ENCODE peak calls at places on chromosome 21, in four cellular contexts. R is WTC11, D is K562, M is HepG2. J is an unnamed sample.

GRCh38 chr21:27761623-27762022 is 794.7 kb upstream of the ADAMTS5 start:
- DNase-seq in D (no peak), M (no peak), R (no peak), J (no peak)

GRCh38 chr21:26587621-26588260 is 14.7 kb upstream of the CYYR1 start:
- DNase-seq in D (no peak), M (no peak), R (no peak), J (no peak)

GRCh38 chr21:25512095-25513086 is 94.9 kb downstream of the MRPL39 start:
- DNase-seq in M (no peak), D (no peak), R (no peak), J (no peak)

GRCh38 chr21:26982767-26983166 is 15.9 kb upstream of the ADAMTS5 start:
- DNase-seq in R (no peak), M (no peak), D (no peak), J (no peak)

GRCh38 chr21:37551406-37552355 is 185.1 kb downstream of the DYRK1A start:
- DNase-seq in D (no peak), M (peak), R (no peak), J (no peak)

GRCh38 chr21:38439957-38440356 is 58.3 kb downstream of the ERG start:
- DNase-seq in D (no peak), M (no peak), R (no peak), J (no peak)

GRCh38 chr21:29372063-29372802 is 73.5 kb downstream of the BACH1 start:
- DNase-seq in D (peak), R (peak), M (peak), J (peak)

GRCh38 chr21:17359781-17360180 is 153.1 kb upstream of the CXADR start:
- DNase-seq in D (no peak), M (no peak), R (no peak), J (no peak)

GRCh38 chr21:31888936-31889371 is 16.1 kb downstream of the HUNK start:
- DNase-seq in R (no peak), D (no peak), M (no peak), J (no peak)

GRCh38 chr21:38416791-38417190 is 81.5 kb downstream of the ERG start:
- DNase-seq in D (no peak), R (no peak), M (no peak), J (no peak)

GRCh38 chr21:28439852-28440251 is 552.8 kb downstream of the LTN1 start:
- DNase-seq in D (no peak), R (no peak), M (no peak), J (no peak)

GRCh38 chr21:21463456-21463855 is 465.2 kb downstream of the NCAM2 start:
- DNase-seq in D (no peak), R (no peak), M (no peak), J (no peak)

GRCh38 chr21:27359141-27359540 is 392.3 kb upstream of the ADAMTS5 start:
- DNase-seq in R (no peak), D (no peak), M (no peak), J (no peak)

GRCh38 chr21:18041012-18041411 is 203.6 kb upstream of the CHODL start:
- DNase-seq in M (peak), R (peak), D (no peak), J (peak)

GRCh38 chr21:32306021-32306780 is 7.5 kb downstream of the MRAP start:
- DNase-seq in R (peak), D (no peak), M (peak), J (peak)

GRCh38 chr21:32772281-32773047 is 909 bp upstream of the PAXBP1 start:
- DNase-seq in M (no peak), D (peak), R (no peak), J (peak)

GRCh38 chr21:34852438-34852837 is 183.6 kb downstream of the CLIC6 start:
- DNase-seq in R (no peak), D (no peak), M (no peak), J (no peak)

GRCh38 chr21:28769683-28770082 is 223.0 kb downstream of the LTN1 start:
- DNase-seq in M (no peak), R (no peak), D (no peak), J (no peak)

GRCh38 chr21:14968821-14969220 is 96.0 kb downstream of the NRIP1 start:
- DNase-seq in R (no peak), M (no peak), D (no peak), J (no peak)

GRCh38 chr21:22020221-22020620 is 1022.0 kb downstream of the NCAM2 start:
- DNase-seq in R (no peak), D (no peak), M (no peak), J (no peak)

GRCh38 chr21:15009964-15010363 is 54.8 kb downstream of the NRIP1 start:
- DNase-seq in M (no peak), R (no peak), D (no peak), J (no peak)

GRCh38 chr21:33975548-33976081 is 60.0 kb upstream of the ATP5PO start:
- DNase-seq in M (no peak), R (no peak), D (peak), J (no peak)

GRCh38 chr21:31503939-31504338 is 155.6 kb upstream of the SOD1 start:
- DNase-seq in D (no peak), M (no peak), R (no peak), J (no peak)

GRCh38 chr21:39666026-39666425 is 53.3 kb downstream of the B3GALT5 start:
- DNase-seq in R (no peak), D (no peak), M (no peak), J (no peak)

GRCh38 chr21:14457762-14458161 is 74.8 kb upstream of the HSPA13 start:
- DNase-seq in M (no peak), D (no peak), R (no peak), J (no peak)

GRCh38 chr21:38297193-38297592 is 40.4 kb downstream of the KCNJ15 start:
- DNase-seq in D (no peak), R (no peak), M (no peak), J (no peak)

GRCh38 chr21:35025206-35026152 is 23.6 kb downstream of the RUNX1 start:
- DNase-seq in M (no peak), R (no peak), D (no peak), J (no peak)

GRCh38 chr21:33815153-33815707 is 100.4 kb downstream of the ATP5PO start:
- DNase-seq in D (no peak), M (no peak), R (no peak), J (no peak)

GRCh38 chr21:40019076-40019475 is 151.8 kb downstream of the PCP4 start:
- DNase-seq in R (no peak), M (no peak), D (no peak), J (no peak)

GRCh38 chr21:38777521-38777920 is 28.2 kb upstream of the ETS2 start:
- DNase-seq in D (no peak), M (no peak), R (no peak), J (no peak)

GRCh38 chr21:34801519-34802132 is 132.8 kb downstream of the CLIC6 start:
- DNase-seq in M (no peak), D (peak), R (peak), J (no peak)

GRCh38 chr21:32549861-32550260 is 35.5 kb downstream of the TCP10L start:
- DNase-seq in D (no peak), M (no peak), R (no peak), J (no peak)

GRCh38 chr21:25708467-25709065 is 26.1 kb downstream of the ATP5PF start:
- DNase-seq in R (peak), D (peak), M (peak), J (peak)

GRCh38 chr21:40070871-40071270 is 203.6 kb downstream of the PCP4 start:
- DNase-seq in M (no peak), R (no peak), D (no peak), J (no peak)

GRCh38 chr21:38081663-38082062 is 165.4 kb upstream of the KCNJ6 start:
- DNase-seq in R (no peak), D (no peak), M (no peak), J (no peak)

GRCh38 chr21:31396399-31396798 is 52.3 kb upstream of the TIAM1 start:
- DNase-seq in D (no peak), R (no peak), M (no peak), J (no peak)

GRCh38 chr21:15289896-15290841 is 225.4 kb upstream of the NRIP1 start:
- DNase-seq in M (peak), R (peak), D (peak), J (peak)

GRCh38 chr21:44709426-44710293 is 1.7 kb downstream of the TSPEAR start:
- DNase-seq in R (no peak), D (no peak), M (no peak), J (no peak)

GRCh38 chr21:44711327-44712202 is at the start of gene TSPEAR:
- DNase-seq in M (no peak), R (no peak), D (no peak), J (no peak)

GRCh38 chr21:44712203-44713028 is 1.0 kb upstream of the TSPEAR start:
- DNase-seq in M (no peak), D (no peak), R (no peak), J (no peak)

GRCh38 chr21:44710294-44710665 is 1.1 kb downstream of the TSPEAR start:
- DNase-seq in D (no peak), R (no peak), M (no peak), J (no peak)

GRCh38 chr21:44710756-44711326 is 531 bp downstream of the TSPEAR start:
- DNase-seq in M (no peak), D (no peak), R (peak), J (no peak)
- TF ChIP-seq ELF4 in M (no peak), D (no peak), R (no peak), J (no peak)

GRCh38 chr21:43591468-43592050 is 67.7 kb downstream of the HSF2BP start:
- DNase-seq in R (no peak), M (peak), D (no peak), J (no peak)

GRCh38 chr21:43585514-43585913 is 73.8 kb downstream of the HSF2BP start:
- DNase-seq in M (no peak), R (no peak), D (no peak), J (no peak)

GRCh38 chr21:43588957-43589356 is 70.3 kb downstream of the HSF2BP start:
- DNase-seq in R (no peak), D (no peak), M (peak), J (no peak)

GRCh38 chr21:43590220-43590619 is 69.1 kb downstream of the HSF2BP start:
- DNase-seq in M (peak), D (no peak), R (no peak), J (no peak)

DNA sequence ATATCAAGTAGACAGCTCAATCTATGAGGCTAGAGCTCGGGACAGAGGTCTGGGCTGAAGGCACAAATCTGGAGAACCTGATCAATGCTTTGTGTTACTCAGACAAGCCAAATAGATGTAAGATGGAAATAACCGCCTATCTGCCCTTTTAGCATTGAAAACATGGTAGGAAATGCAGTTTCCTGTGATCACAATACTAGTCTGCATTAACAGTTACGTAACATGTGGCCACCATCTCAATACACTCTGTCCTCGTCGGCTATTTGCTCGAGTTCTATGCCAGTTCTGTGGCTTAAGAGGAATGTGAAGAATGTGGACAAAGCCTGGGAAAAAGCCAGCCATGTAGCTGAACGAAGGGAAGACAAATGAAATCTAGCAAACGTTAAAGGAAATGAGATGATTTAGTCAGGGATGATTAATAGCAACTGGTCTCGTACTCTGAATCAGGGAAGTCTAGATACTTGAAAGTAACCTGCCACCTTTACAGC is 73.3 kb downstream of the HSF2BP start:
- DNase-seq in M (peak), R (no peak), D (no peak), J (no peak)
- TF ChIP-seq ELF4 in M (no peak), R (no peak), D (no peak), J (no peak)

GRCh38 chr21:41142051-41142795 is 25.7 kb upstream of the BACE2 start:
- DNase-seq in M (peak), D (no peak), R (no peak), J (no peak)
- TF ChIP-seq ELF4 in M (no peak), D (no peak), R (no peak), J (no peak)

GRCh38 chr21:46187251-46187650 is 3.0 kb upstream of the SPATC1L start:
- DNase-seq in D (no peak), M (no peak), R (no peak), J (no peak)

GRCh38 chr21:46183910-46184624 is at the start of gene SPATC1L:
- DNase-seq in D (peak), M (peak), R (peak), J (peak)

GRCh38 chr21:46185717-46186116 is 1.5 kb upstream of the SPATC1L start:
- DNase-seq in R (no peak), M (no peak), D (peak), J (no peak)

GRCh38 chr21:46182548-46183336 is 1.5 kb downstream of the SPATC1L start:
- DNase-seq in M (no peak), R (no peak), D (peak), J (no peak)

GRCh38 chr21:46184625-46185555 is 631 bp upstream of the SPATC1L start:
- DNase-seq in R (peak), M (peak), D (peak), J (peak)
- TF ChIP-seq ELF4 in R (no peak), M (no peak), D (no peak), J (no peak)

DNA sequence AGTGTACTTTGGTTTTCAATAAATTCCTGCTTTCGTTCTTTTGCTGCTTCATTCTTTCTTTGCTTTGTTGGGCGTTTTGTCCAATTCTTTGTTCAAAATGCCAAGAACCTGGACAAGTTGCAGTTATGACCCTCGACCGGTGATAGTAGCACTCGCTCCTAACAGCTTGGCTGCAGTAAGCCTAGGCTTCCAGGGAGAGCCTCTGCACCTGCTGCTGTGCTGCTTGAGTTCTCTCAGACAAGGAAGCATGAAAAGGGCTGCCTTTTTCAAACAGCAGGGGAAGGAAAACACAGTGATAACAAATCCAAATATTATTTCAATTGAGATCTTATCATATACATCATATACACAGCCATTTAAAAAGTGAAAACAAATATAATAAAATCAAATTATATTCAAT is 12.8 kb upstream of the RIPK4 start:
- DNase-seq in R (no peak), D (no peak), M (no peak), J (no peak)
- TF ChIP-seq ELF4 in R (no peak), D (no peak), M (no peak), J (no peak)

GRCh38 chr21:41361786-41362604 is at the start of gene MX2:
- DNase-seq in M (peak), D (no peak), R (no peak), J (no peak)
- TF ChIP-seq ELF4 in M (no peak), D (no peak), R (no peak), J (no peak)

GRCh38 chr21:36041910-36042309 is 18.4 kb downstream of the SETD4 start:
- DNase-seq in M (peak), R (no peak), D (no peak), J (no peak)
- TF ChIP-seq ELF4 in M (no peak), R (no peak), D (no peak), J (no peak)

GRCh38 chr21:41195311-41195710 is 27.4 kb downstream of the BACE2 start:
- DNase-seq in R (no peak), D (no peak), M (no peak), J (no peak)
- TF ChIP-seq ELF4 in R (no peak), D (no peak), M (no peak), J (no peak)

J was measured in HEK293T.